ENCODE peak calls at places on chromosomes 7 and 10, in ten cellular contexts. I is heart left ventricle, W is PC-9, J is tibial artery, X is lower lobe of right lung, Q is neural progenitor cell, A is fibroblast of villous mesenchyme, O is Peyer's patch, T is SK-N-SH, K is sigmoid colon. R is an unnamed sample.

GRCh38 chr7:150945853-150946825 is 32.0 kb downstream of the KCNH2 start:
- DNase-seq in I (peak; percentile 83), W (no peak), J (peak; percentile 63), X (peak; percentile 54), Q (no peak), A (no peak), O (peak; percentile 45), T (peak; percentile 97), K (peak; percentile 95), R (no peak)

GRCh38 chr10:71740069-71740468 is 20.5 kb upstream of the C10orf105 start:
- DNase-seq in I (no peak), W (peak; percentile 25), J (no peak), X (no peak), Q (no peak), A (peak; percentile 74), O (no peak), T (no peak), K (no peak), R (peak; percentile 62)

GRCh38 chr7:98872328-98872924 is 2.6 kb upstream of the TMEM130 start:
- DNase-seq in I (no peak), W (peak; percentile 26), J (peak; percentile 23), X (peak; percentile 31), Q (peak; percentile 67), A (no peak), O (no peak), T (peak; percentile 78), K (peak; percentile 3), R (peak; percentile 16)

GRCh38 chr7:158495780-158496179 is 91.8 kb downstream of the PTPRN2 start:
- DNase-seq in I (no peak), W (peak; percentile 43), J (no peak), X (no peak), Q (peak; percentile 80), A (no peak), O (no peak), T (peak; percentile 98), K (no peak), R (no peak)

GRCh38 chr7:18974803-18975202 is 142.6 kb downstream of the TWIST1 start:
- DNase-seq in I (no peak), W (peak; percentile 22), J (no peak), X (no peak), Q (no peak), A (peak; percentile 33), O (no peak), T (no peak), K (no peak), R (peak; percentile 86)

GRCh38 chr10:50798297-50798696 is 58.6 kb downstream of the ASAH2B start:
- DNase-seq in I (no peak), W (no peak), J (no peak), X (no peak), Q (no peak), A (no peak), O (no peak), T (no peak), K (no peak), R (no peak)

GRCh38 chr7:36404639-36405408 is 15.2 kb downstream of the ANLN start:
- DNase-seq in I (no peak), W (no peak), J (no peak), X (no peak), Q (no peak), A (peak; percentile 33), O (no peak), T (no peak), K (no peak), R (no peak)

GRCh38 chr7:43929529-43930457 is 3.6 kb downstream of the UBE2D4 start:
- DNase-seq in I (no peak), W (no peak), J (no peak), X (no peak), Q (no peak), A (no peak), O (no peak), T (peak; percentile 67), K (peak; percentile 8), R (no peak)

GRCh38 chr10:116826803-116827202 is 22.5 kb upstream of the ENO4 start:
- DNase-seq in I (no peak), W (no peak), J (no peak), X (no peak), Q (peak; percentile 49), A (no peak), O (no peak), T (no peak), K (no peak), R (no peak)

GRCh38 chr10:95211606-95212279 is 17.7 kb downstream of the ACSM6 start:
- DNase-seq in I (no peak), W (no peak), J (no peak), X (no peak), Q (no peak), A (no peak), O (no peak), T (no peak), K (no peak), R (no peak)

GRCh38 chr10:95209509-95210127 is 15.6 kb downstream of the ACSM6 start:
- DNase-seq in I (no peak), W (no peak), J (no peak), X (no peak), Q (no peak), A (no peak), O (no peak), T (no peak), K (no peak), R (no peak)

GRCh38 chr10:95214369-95214768 is 20.3 kb downstream of the ACSM6 start:
- DNase-seq in I (no peak), W (no peak), J (no peak), X (no peak), Q (no peak), A (peak; percentile 66), O (no peak), T (no peak), K (no peak), R (no peak)

GRCh38 chr10:95214793-95215192 is 20.8 kb downstream of the ACSM6 start:
- DNase-seq in I (no peak), W (no peak), J (no peak), X (no peak), Q (no peak), A (peak; percentile 16), O (no peak), T (no peak), K (no peak), R (peak; percentile 55)

DNA sequence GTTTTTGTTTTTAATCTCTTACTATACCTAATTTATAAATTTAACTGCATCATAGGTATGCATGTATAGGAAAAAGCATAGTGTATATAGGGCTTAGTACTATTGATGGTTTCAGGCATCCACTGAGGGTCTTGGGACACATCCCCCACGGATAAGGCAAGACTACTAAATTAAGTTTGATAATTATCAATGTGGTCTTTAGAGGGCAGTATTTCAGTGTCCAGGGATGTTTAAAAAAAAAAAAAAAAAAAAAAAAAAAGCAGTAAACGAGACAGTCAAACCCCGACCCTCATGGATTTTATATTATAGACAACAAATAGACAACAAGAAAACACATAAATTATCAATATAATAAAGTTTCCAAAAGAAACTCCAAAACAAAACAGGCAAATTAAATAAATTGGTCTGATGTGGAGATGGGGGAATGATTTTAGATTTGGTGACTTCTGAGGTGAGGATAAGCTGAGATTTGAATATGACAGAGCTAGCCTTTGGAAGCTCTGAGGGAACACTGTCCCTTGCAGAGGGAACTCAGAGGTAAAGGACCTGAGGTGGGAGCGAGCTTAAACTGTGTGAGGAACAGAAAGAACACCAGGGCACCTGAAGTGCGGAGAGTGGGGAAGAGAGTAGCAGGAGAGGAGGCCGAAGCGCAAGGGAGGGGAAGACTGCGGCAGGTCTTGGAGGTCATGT is 14.8 kb downstream of the ACSM6 start:
- DNase-seq in I (no peak), W (no peak), J (no peak), X (no peak), Q (no peak), A (peak; percentile 18), O (no peak), T (peak; percentile 37), K (no peak), R (no peak)
- TF ChIP-seq CTCF in I (peak; percentile 21), W (peak; percentile 59), J (no peak), X (peak; percentile 31), Q (peak; percentile 48), A (peak; percentile 33), O (no peak), T (peak; percentile 69), K (no peak), R (peak; percentile 64)

DNA sequence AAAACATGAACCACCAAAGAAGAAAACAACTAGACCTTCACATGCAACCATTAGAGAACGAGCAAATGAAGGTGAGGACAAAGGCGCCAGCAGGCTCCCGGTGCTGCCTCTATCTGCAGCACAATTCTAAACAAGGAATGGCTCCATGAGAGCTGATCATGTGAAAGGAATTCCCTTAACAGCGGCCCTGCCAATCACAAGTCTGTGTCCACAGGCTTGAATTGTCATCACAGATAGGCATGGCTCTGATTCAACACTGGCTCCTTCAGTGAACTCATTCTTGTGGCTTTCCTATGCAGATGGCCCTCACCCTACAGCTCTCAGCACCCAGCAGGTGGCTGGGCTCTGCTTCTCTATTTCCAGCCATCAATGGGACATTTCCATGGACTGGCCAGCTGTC is 36.3 kb downstream of the LAMB1 start:
- DNase-seq in I (peak; percentile 64), W (peak; percentile 68), J (no peak), X (no peak), Q (peak; percentile 64), A (peak; percentile 78), O (no peak), T (no peak), K (no peak), R (peak; percentile 83)
- TF ChIP-seq CTCF in I (peak; percentile 39), W (no peak), J (no peak), X (no peak), Q (no peak), A (no peak), O (no peak), T (peak; percentile 11), K (no peak), R (no peak)

GRCh38 chr10:52950578-52950977 is 178.0 kb upstream of the MBL2 start:
- DNase-seq in I (no peak), W (no peak), J (no peak), X (no peak), Q (no peak), A (no peak), O (no peak), T (no peak), K (no peak), R (no peak)

GRCh38 chr10:52951819-52952218 is 179.2 kb upstream of the MBL2 start:
- DNase-seq in I (no peak), W (peak; percentile 45), J (no peak), X (no peak), Q (peak; percentile 75), A (peak; percentile 59), O (peak; percentile 62), T (no peak), K (no peak), R (peak; percentile 5)

GRCh38 chr10:52952391-52953079 is 180.0 kb upstream of the MBL2 start:
- DNase-seq in I (no peak), W (no peak), J (no peak), X (no peak), Q (no peak), A (peak; percentile 13), O (no peak), T (no peak), K (no peak), R (no peak)

GRCh38 chr10:52954407-52954806 is 181.8 kb upstream of the MBL2 start:
- DNase-seq in I (no peak), W (peak; percentile 16), J (no peak), X (no peak), Q (no peak), A (no peak), O (no peak), T (no peak), K (no peak), R (no peak)

GRCh38 chr10:52949899-52950298 is 177.3 kb upstream of the MBL2 start:
- DNase-seq in I (no peak), W (no peak), J (no peak), X (no peak), Q (peak; percentile 38), A (no peak), O (no peak), T (no peak), K (no peak), R (no peak)
- TF ChIP-seq CTCF in I (no peak), W (no peak), J (no peak), X (no peak), Q (peak; percentile 33), A (no peak), O (peak; percentile 37), T (peak; percentile 13), K (no peak), R (no peak)

GRCh38 chr10:82150123-82150900 is 275.3 kb downstream of the NRG3 start:
- DNase-seq in I (peak; percentile 18), W (peak; percentile 5), J (no peak), X (peak; percentile 56), Q (peak; percentile 83), A (peak; percentile 32), O (no peak), T (peak; percentile 32), K (no peak), R (no peak)
- TF ChIP-seq CTCF in I (no peak), W (peak; percentile 52), J (no peak), X (peak; percentile 32), Q (peak; percentile 81), A (peak; percentile 44), O (no peak), T (peak; percentile 57), K (no peak), R (no peak)

R was measured in HFFc6.